ENCODE peak calls at places on chromosomes 6 and 20, in eight cellular contexts. U is left ventricle myocardium inferior, P is adipocyte, H is astrocyte of the spinal cord, C is ovary, L is neural progenitor cell, I is cardiac fibroblast, Z is transverse colon. F is an unnamed sample.

GRCh38 chr6:3742426-3743344 is 8.8 kb downstream of the PXDC1 start:
- DNase-seq in U (peak; percentile 86), P (peak; percentile 91), H (peak; percentile 83), C (peak; percentile 86), L (peak; percentile 83), I (peak; percentile 87), Z (peak; percentile 91), F (no peak)

GRCh38 chr6:44829811-44830210 is 442.3 kb downstream of the CDC5L start:
- DNase-seq in U (no peak), P (no peak), H (no peak), C (no peak), L (no peak), I (no peak), Z (no peak), F (no peak)

GRCh38 chr20:47710665-47711045 is 74.6 kb downstream of the SULF2 start:
- DNase-seq in U (no peak), P (no peak), H (no peak), C (no peak), L (no peak), I (no peak), Z (no peak), F (no peak)

GRCh38 chr6:168838000-168838399 is 397.0 kb downstream of the SMOC2 start:
- DNase-seq in U (no peak), P (no peak), H (no peak), C (no peak), L (no peak), I (no peak), Z (no peak), F (no peak)

GRCh38 chr20:36149469-36149868 is 5.1 kb upstream of the EPB41L1 start:
- DNase-seq in U (peak; percentile 77), P (no peak), H (no peak), C (no peak), L (no peak), I (no peak), Z (no peak), F (no peak)

GRCh38 chr20:38674178-38675133 is 49.8 kb upstream of the SLC32A1 start:
- DNase-seq in U (no peak), P (peak; percentile 71), H (peak; percentile 40), C (peak; percentile 28), L (peak; percentile 86), I (peak; percentile 48), Z (peak; percentile 11), F (peak; percentile 8)

GRCh38 chr20:2899243-2899642 is 26.0 kb downstream of the PTPRA start:
- DNase-seq in U (no peak), P (no peak), H (no peak), C (no peak), L (no peak), I (no peak), Z (no peak), F (no peak)

GRCh38 chr6:166558156-166559025 is 28.1 kb downstream of the RAMACL start:
- DNase-seq in U (no peak), P (no peak), H (no peak), C (no peak), L (no peak), I (no peak), Z (no peak), F (no peak)

GRCh38 chr6:42786525-42786985 is 4.7 kb downstream of the BICRAL start:
- DNase-seq in U (no peak), P (no peak), H (no peak), C (no peak), L (no peak), I (no peak), Z (no peak), F (no peak)

GRCh38 chr6:156513504-156513903 is 263.7 kb upstream of the ARID1B start:
- DNase-seq in U (no peak), P (no peak), H (no peak), C (no peak), L (no peak), I (no peak), Z (no peak), F (no peak)

GRCh38 chr20:19647992-19648391 is 110.1 kb upstream of the RIN2 start:
- DNase-seq in U (no peak), P (no peak), H (no peak), C (no peak), L (no peak), I (no peak), Z (no peak), F (no peak)

GRCh38 chr20:38883081-38883980 is 42.9 kb upstream of the FAM83D start:
- DNase-seq in U (no peak), P (no peak), H (no peak), C (no peak), L (no peak), I (peak; percentile 25), Z (no peak), F (no peak)

GRCh38 chr6:79635179-79635578 is 4.0 kb downstream of the SH3BGRL2 start:
- DNase-seq in U (no peak), P (peak; percentile 20), H (peak; percentile 33), C (no peak), L (no peak), I (peak; percentile 57), Z (no peak), F (no peak)

GRCh38 chr20:56171087-56172012 is 77.2 kb upstream of the MC3R start:
- DNase-seq in U (no peak), P (peak; percentile 5), H (no peak), C (peak; percentile 35), L (peak; percentile 22), I (peak; percentile 7), Z (no peak), F (no peak)

GRCh38 chr6:133540361-133540760 is 299.2 kb downstream of the EYA4 start:
- DNase-seq in U (no peak), P (no peak), H (no peak), C (no peak), L (no peak), I (no peak), Z (no peak), F (no peak)

GRCh38 chr6:85429346-85429745 is 20.5 kb upstream of the NT5E start:
- DNase-seq in U (no peak), P (peak; percentile 80), H (no peak), C (no peak), L (no peak), I (no peak), Z (no peak), F (no peak)

GRCh38 chr6:27297857-27298730 is 14.0 kb downstream of the POM121L2 start:
- DNase-seq in U (no peak), P (peak; percentile 38), H (peak; percentile 50), C (no peak), L (peak; percentile 68), I (peak; percentile 86), Z (no peak), F (no peak)

DNA sequence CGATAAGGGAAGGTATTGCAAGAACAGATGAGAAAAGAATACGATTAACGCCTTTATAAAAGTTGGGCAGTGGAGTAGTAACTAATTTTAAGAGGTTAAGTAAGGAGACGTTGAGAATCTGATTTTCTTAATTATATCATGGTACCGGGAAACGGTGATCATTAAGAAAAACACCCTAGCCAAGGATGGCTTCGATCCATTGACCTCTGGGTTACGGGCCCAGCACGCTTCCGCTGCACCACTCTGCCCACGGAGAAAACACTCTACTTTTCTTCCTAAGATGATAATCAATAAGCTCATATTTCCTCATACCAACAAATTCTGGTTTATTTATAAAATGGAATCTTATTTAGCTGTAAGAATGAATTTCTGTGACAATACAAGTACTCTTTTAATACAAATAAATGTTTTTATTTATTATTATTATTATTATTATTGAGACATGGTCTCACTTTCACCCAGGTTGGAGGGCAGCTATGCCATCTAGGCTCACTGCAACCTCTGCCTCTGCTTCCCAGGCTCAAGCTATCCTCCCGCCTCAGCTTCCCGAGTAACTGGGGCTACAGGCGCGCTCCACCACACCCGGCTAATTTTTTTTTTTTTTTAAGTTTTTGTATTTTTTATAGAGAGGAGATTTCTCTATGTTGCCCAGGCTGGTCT is 8.3 kb downstream of the POM121L2 start:
- DNase-seq in U (no peak), P (no peak), H (no peak), C (no peak), L (no peak), I (peak; percentile 54), Z (no peak), F (no peak)
- H3K4me3 ChIP-seq in U (no peak overlapping the region), P (no peak overlapping the region), H (no peak overlapping the region), C (no peak overlapping the region), L (no peak overlapping the region), I (no peak overlapping the region), Z (no peak overlapping the region), F (no peak overlapping the region)

DNA sequence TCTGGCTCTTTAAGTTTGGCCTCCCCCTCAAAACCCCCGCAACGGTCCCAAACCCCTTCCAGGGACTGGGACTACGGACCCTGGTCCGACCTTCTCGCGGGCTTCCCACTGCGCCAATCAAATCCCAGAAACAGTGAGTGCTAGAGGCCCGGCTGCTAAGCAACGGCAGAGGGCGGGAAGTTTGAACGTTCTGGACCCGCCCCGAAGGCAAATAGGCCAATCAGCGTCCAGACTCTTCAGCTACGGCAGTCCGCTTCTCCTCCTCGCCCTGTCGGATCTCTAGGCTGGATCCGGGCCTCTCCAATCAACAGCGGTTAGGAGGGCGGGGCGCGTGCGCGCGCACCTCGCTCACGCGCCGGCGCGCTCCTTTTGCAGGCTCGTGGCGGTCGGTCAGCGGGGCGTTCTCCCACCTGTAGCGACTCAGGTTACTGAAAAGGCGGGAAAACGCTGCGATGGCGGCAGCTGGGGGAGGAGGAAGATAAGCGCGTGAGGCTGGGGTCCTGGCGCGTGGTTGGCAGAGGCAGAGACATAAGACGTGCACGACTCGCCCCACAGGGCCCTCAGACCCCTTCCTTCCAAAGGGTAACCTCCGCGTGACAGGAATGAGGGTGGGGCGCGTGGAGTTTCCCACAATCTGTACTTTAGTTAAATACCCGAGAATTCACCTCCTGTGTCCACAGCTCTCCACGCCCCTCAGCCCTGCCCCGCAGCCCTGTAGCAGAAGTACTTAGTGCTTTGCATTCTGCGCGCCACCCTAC is at the start of gene MSH5:
- DNase-seq in U (peak; percentile 98), P (peak; percentile 100), H (peak; percentile 99), C (peak; percentile 98), L (peak; percentile 99), I (peak; percentile 99), Z (peak; percentile 99), F (peak; percentile 98)
- H3K4me3 ChIP-seq in U (peak within 1 kb of the TSS; percentile 78), P (peak within 1 kb of the TSS; percentile 91), H (peak within 1 kb of the TSS; percentile 82), C (peak within 1 kb of the TSS; percentile 56), L (peak within 1 kb of the TSS; percentile 48), I (peak within 1 kb of the TSS; percentile 89), Z (peak within 1 kb of the TSS; percentile 64), F (peak within 1 kb of the TSS; percentile 90)

GRCh38 chr6:56851104-56851503 is 103.8 kb upstream of the BEND6 start:
- DNase-seq in U (no peak), P (peak; percentile 70), H (peak; percentile 62), C (no peak), L (peak; percentile 29), I (peak; percentile 67), Z (no peak), F (no peak)
- H3K4me3 ChIP-seq in U (peak overlapping the region; percentile 66), P (peak overlapping the region; percentile 87), H (peak overlapping the region; percentile 69), C (peak overlapping the region; percentile 38), L (peak overlapping the region; percentile 93), I (peak overlapping the region; percentile 53), Z (peak overlapping the region; percentile 16), F (peak overlapping the region; percentile 69)

DNA sequence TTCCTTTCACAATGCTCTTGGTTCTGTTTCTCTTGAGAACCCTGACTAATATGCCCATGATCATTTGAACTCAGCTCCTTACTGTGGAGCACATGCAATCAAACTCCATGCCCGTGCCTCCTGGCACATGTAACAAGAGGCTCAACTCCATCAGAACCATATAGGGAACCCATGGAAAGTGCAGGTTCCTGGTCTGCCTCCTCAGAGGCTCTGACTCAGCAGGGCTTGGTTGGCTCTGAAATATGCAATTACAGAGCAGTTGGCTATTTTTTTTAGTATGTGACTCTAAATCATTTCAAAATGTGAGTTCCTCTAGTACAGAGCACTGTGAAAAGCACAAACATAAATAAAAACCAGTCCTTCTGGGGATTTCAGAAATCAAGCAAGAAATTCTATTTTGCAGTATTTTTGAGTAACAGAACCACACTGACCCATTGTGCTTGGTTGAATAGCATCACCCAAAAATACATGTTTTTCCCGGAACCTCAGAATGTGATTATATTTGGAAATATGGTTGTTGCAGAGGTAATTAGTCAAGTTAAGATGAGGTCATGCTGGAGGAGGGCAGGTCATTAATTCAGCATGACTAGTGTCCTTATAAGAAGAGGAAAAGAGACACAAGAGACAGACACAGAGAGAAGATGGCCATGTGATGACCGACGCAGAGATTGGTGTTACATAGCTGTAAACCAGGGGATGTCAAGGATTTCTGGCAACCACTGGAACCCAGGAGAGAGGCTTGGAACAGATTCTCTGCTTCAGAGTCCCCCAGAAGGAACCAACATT is 13.2 kb upstream of the MAP3K4 start:
- DNase-seq in U (no peak), P (peak; percentile 79), H (peak; percentile 44), C (no peak), L (no peak), I (peak; percentile 52), Z (no peak), F (no peak)
- H3K4me3 ChIP-seq in U (no peak overlapping the region), P (peak overlapping the region; percentile 43), H (no peak overlapping the region), C (no peak overlapping the region), L (no peak overlapping the region), I (no peak overlapping the region), Z (no peak overlapping the region), F (no peak overlapping the region)